ENCODE peak calls at places on chromosomes 16 and 17, in nine cellular contexts. O, S, C, B, I, Q, W, H and Z are unnamed samples.

GRCh38 chr17:80328620-80329380 is 68.1 kb downstream of the RNF213 start:
- DNase-seq in S (no peak), I (no peak), O (no peak), B (no peak), W (no peak), H (no peak), Q (no peak), C (peak), Z (no peak)

GRCh38 chr16:64150193-64150592 is 971.7 kb downstream of the CDH11 start:
- DNase-seq in I (no peak), O (no peak), B (no peak), C (no peak), H (no peak), W (no peak), S (no peak), Q (no peak), Z (no peak)

GRCh38 chr17:47685556-47686275 is 8.2 kb upstream of the TBKBP1 start:
- DNase-seq in I (no peak), H (no peak), O (no peak), B (no peak), S (peak), W (no peak), C (no peak), Q (no peak), Z (no peak)

GRCh38 chr16:2339521-2340484 is 725 bp downstream of the ABCA3 start:
- DNase-seq in I (no peak), S (peak), Q (peak), W (peak), C (peak), H (peak), O (peak), B (peak), Z (no peak)

GRCh38 chr16:46789075-46789474 is 40.9 kb upstream of the MYLK3 start:
- DNase-seq in S (no peak), C (no peak), H (no peak), W (no peak), O (no peak), I (no peak), B (no peak), Q (peak), Z (no peak)

GRCh38 chr16:80611171-80611929 is 70.6 kb downstream of the DYNLRB2 start:
- DNase-seq in O (no peak), S (no peak), C (no peak), B (no peak), W (no peak), H (no peak), I (no peak), Q (no peak), Z (no peak)

GRCh38 chr17:8056232-8056975 is 17.5 kb downstream of the ALOX15B start:
- DNase-seq in C (peak), O (no peak), I (no peak), B (no peak), S (peak), Q (no peak), W (no peak), H (peak), Z (peak)

GRCh38 chr16:31008154-31008950 is 2.1 kb downstream of the STX1B start:
- DNase-seq in S (peak), Q (no peak), W (no peak), I (no peak), O (no peak), H (no peak), C (no peak), B (no peak), Z (no peak)

GRCh38 chr17:77324227-77324626 is 183.5 kb downstream of the SEC14L1 start:
- DNase-seq in Q (no peak), C (peak), B (no peak), W (no peak), H (no peak), I (no peak), O (no peak), S (no peak), Z (peak)

GRCh38 chr16:82628741-82629140 is 2.0 kb downstream of the CDH13 start:
- DNase-seq in Q (no peak), O (no peak), C (no peak), I (no peak), B (no peak), H (no peak), S (no peak), W (no peak), Z (no peak)

GRCh38 chr16:5024632-5025031 is 9.1 kb downstream of the NAGPA start:
- DNase-seq in O (no peak), B (no peak), S (peak), Q (peak), I (no peak), H (no peak), C (no peak), W (peak), Z (no peak)

GRCh38 chr16:4610011-4611005 is 4.4 kb downstream of the UBALD1 start:
- DNase-seq in C (no peak), B (no peak), H (no peak), I (no peak), S (no peak), W (no peak), O (no peak), Q (no peak), Z (no peak)

GRCh38 chr16:14244344-14245010 is 173.4 kb downstream of the MRTFB start:
- DNase-seq in W (no peak), S (peak), Q (no peak), H (no peak), I (no peak), O (no peak), B (no peak), C (no peak), Z (no peak)

GRCh38 chr17:66620528-66620927 is 214.4 kb upstream of the CACNG5 start:
- DNase-seq in B (no peak), O (no peak), I (no peak), H (no peak), Q (no peak), W (no peak), S (peak), C (no peak), Z (no peak)

GRCh38 chr17:73307130-73307529 is 4.7 kb downstream of the CDC42EP4 start:
- DNase-seq in Q (no peak), O (peak), B (no peak), I (no peak), W (no peak), H (no peak), S (peak), C (no peak), Z (no peak)

GRCh38 chr17:29663155-29663554 is 40.4 kb upstream of the CORO6 start:
- DNase-seq in H (no peak), I (no peak), B (no peak), W (no peak), O (no peak), S (peak), Q (no peak), C (no peak), Z (no peak)

GRCh38 chr16:57984443-57985203 is 13.7 kb upstream of the CNGB1 start:
- DNase-seq in I (peak), Q (no peak), B (peak), W (peak), H (peak), C (peak), S (peak), O (peak), Z (peak)

GRCh38 chr16:86585821-86586611 is 7.7 kb downstream of the FOXL1 start:
- DNase-seq in Q (no peak), W (no peak), C (no peak), H (no peak), B (no peak), O (no peak), S (peak), I (no peak), Z (peak)

GRCh38 chr16:87127061-87127765 is 190.0 kb downstream of the C16orf95 start:
- DNase-seq in Q (no peak), I (no peak), B (no peak), C (no peak), H (no peak), O (no peak), S (peak), W (no peak), Z (peak)

GRCh38 chr16:24975428-24975889 is 39.7 kb downstream of the ARHGAP17 start:
- DNase-seq in B (no peak), W (no peak), I (no peak), O (no peak), C (no peak), Q (no peak), H (no peak), S (peak), Z (no peak)

GRCh38 chr17:66580601-66581385 is 254.1 kb upstream of the CACNG5 start:
- DNase-seq in W (no peak), I (no peak), H (no peak), C (no peak), Q (no peak), O (no peak), B (no peak), S (peak), Z (no peak)

GRCh38 chr17:74098378-74099024 is 105.0 kb upstream of the RPL38 start:
- DNase-seq in C (no peak), O (no peak), H (no peak), Q (no peak), I (no peak), W (no peak), B (no peak), S (no peak), Z (no peak)

GRCh38 chr17:32546031-32546444 is 59.2 kb downstream of the CDK5R1 start:
- DNase-seq in C (no peak), W (no peak), B (no peak), O (peak), I (no peak), H (no peak), Q (no peak), S (no peak), Z (no peak)

GRCh38 chr17:37762669-37763068 is 17.8 kb upstream of the HNF1B start:
- DNase-seq in O (no peak), H (no peak), W (no peak), C (no peak), S (peak), B (no peak), I (no peak), Q (no peak), Z (no peak)

GRCh38 chr16:10156111-10156510 is 26.1 kb downstream of the GRIN2A start:
- DNase-seq in B (no peak), H (no peak), Q (no peak), S (no peak), C (no peak), W (no peak), O (no peak), I (no peak), Z (no peak)

GRCh38 chr17:2947588-2947950 is 115.8 kb downstream of the OR1D5 start:
- DNase-seq in C (no peak), O (no peak), Q (no peak), B (no peak), S (no peak), W (no peak), I (no peak), H (no peak), Z (no peak)

GRCh38 chr17:32341141-32341856 is 674 bp downstream of the C17orf75 start:
- DNase-seq in C (peak), O (no peak), W (no peak), H (peak), I (no peak), S (peak), B (peak), Q (peak), Z (no peak)

GRCh38 chr17:77184474-77184873 is 43.7 kb downstream of the SEC14L1 start:
- DNase-seq in H (no peak), I (no peak), B (no peak), W (no peak), C (no peak), O (no peak), Q (no peak), S (peak), Z (no peak)

GRCh38 chr16:49281843-49282642 is 405 bp upstream of the CBLN1 start:
- DNase-seq in H (no peak), B (no peak), W (peak), S (peak), C (peak), I (no peak), O (peak), Q (no peak), Z (peak)